ENCODE peak calls at places on chromosome 16, in four cellular contexts. One of them, this sample, is unnamed.

GRCh38 chr16:57577214-57577613 is 34.8 kb downstream of the ADGRG5 start:
- DNase-seq in SK-N-SH: no peak
- DNase-seq in IMR-90: no peak
- DNase-seq in A549: no peak
- DNase-seq in this sample: no peak

GRCh38 chr16:58885528-58886170 is 151.5 kb upstream of the GOT2 start:
- DNase-seq in A549: no peak
- DNase-seq in SK-N-SH: no peak
- DNase-seq in IMR-90: no peak
- DNase-seq in this sample: no peak

GRCh38 chr16:53090591-53091507 is 36.1 kb downstream of the CHD9 start:
- DNase-seq in A549: no peak
- DNase-seq in SK-N-SH: peak
- DNase-seq in IMR-90: peak
- DNase-seq in this sample: no peak

GRCh38 chr16:15690296-15690695 is 40.3 kb downstream of the NDE1 start:
- DNase-seq in SK-N-SH: no peak
- DNase-seq in IMR-90: peak
- DNase-seq in A549: no peak
- DNase-seq in this sample: no peak

GRCh38 chr16:58493756-58494431 is 6.0 kb upstream of the NDRG4 start:
- DNase-seq in A549: no peak
- DNase-seq in SK-N-SH: no peak
- DNase-seq in IMR-90: no peak
- DNase-seq in this sample: no peak

GRCh38 chr16:17275076-17275732 is 195.6 kb downstream of the XYLT1 start:
- DNase-seq in SK-N-SH: no peak
- DNase-seq in A549: peak
- DNase-seq in IMR-90: no peak
- DNase-seq in this sample: peak

GRCh38 chr16:12228607-12229499 is 252.3 kb downstream of the SNX29 start:
- DNase-seq in A549: peak
- DNase-seq in SK-N-SH: peak
- DNase-seq in IMR-90: peak
- DNase-seq in this sample: peak

GRCh38 chr16:89695086-89695874 is 6.2 kb downstream of the SPATA2L start:
- DNase-seq in A549: no peak
- DNase-seq in SK-N-SH: peak
- DNase-seq in IMR-90: no peak
- DNase-seq in this sample: no peak

GRCh38 chr16:10675221-10675620 is 19.5 kb downstream of the TEKT5 start:
- DNase-seq in IMR-90: no peak
- DNase-seq in SK-N-SH: no peak
- DNase-seq in A549: no peak
- DNase-seq in this sample: no peak

GRCh38 chr16:81293909-81294802 is 20.6 kb upstream of the GAN start:
- DNase-seq in IMR-90: peak
- DNase-seq in A549: no peak
- DNase-seq in SK-N-SH: no peak
- DNase-seq in this sample: no peak

GRCh38 chr16:50611995-50612848 is 64.0 kb downstream of the NKD1 start:
- DNase-seq in SK-N-SH: no peak
- DNase-seq in IMR-90: no peak
- DNase-seq in A549: no peak
- DNase-seq in this sample: no peak

GRCh38 chr16:31331141-31331764 is 23.7 kb upstream of the ITGAX start:
- DNase-seq in SK-N-SH: no peak
- DNase-seq in IMR-90: no peak
- DNase-seq in A549: no peak
- DNase-seq in this sample: no peak

GRCh38 chr16:58543685-58544084 is 28.4 kb downstream of the SETD6 start:
- DNase-seq in IMR-90: no peak
- DNase-seq in SK-N-SH: no peak
- DNase-seq in A549: no peak
- DNase-seq in this sample: no peak

GRCh38 chr16:50694206-50694605 is 800 bp downstream of the NOD2 start:
- DNase-seq in IMR-90: no peak
- DNase-seq in SK-N-SH: no peak
- DNase-seq in A549: no peak
- DNase-seq in this sample: no peak

GRCh38 chr16:88349903-88350900 is 32.6 kb upstream of the ZNF469 start:
- DNase-seq in A549: no peak
- DNase-seq in IMR-90: no peak
- DNase-seq in SK-N-SH: peak
- DNase-seq in this sample: no peak
- TF ChIP-seq RAD21 in A549: no peak
- TF ChIP-seq RAD21 in IMR-90: no peak
- TF ChIP-seq RAD21 in SK-N-SH: no peak
- TF ChIP-seq RAD21 in this sample: no peak

DNA sequence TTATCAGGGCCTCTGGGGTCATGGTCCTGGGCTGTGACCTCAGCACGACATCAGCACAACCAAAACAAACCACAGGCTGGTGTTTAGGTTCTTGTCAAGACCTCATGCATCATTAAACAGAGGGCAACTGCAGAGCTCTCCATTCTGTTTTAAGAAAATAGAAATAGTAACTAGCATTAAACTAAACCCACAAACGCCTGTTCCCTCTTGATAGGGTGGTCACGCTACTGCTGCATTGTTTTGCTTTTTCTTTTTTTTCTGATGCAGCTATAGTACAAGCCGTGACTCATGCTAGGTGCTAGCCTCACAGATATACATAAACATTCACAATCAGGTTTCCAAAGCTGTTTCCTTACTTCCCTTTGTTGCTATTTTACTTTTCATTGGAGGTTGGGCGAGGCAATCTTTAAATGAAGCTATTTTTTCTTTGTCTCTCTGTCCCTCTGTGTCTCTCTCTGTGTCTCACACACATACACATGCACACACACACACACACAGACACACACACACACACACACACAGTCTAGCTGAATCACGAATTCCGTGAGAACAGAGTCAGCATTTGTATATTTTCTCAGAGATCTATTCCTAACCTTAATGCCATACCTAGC is 310.3 kb downstream of the CDH13 start:
- DNase-seq in IMR-90: peak
- DNase-seq in SK-N-SH: no peak
- DNase-seq in A549: no peak
- DNase-seq in this sample: no peak
- TF ChIP-seq RAD21 in IMR-90: no peak
- TF ChIP-seq RAD21 in SK-N-SH: no peak
- TF ChIP-seq RAD21 in A549: no peak
- TF ChIP-seq RAD21 in this sample: no peak

DNA sequence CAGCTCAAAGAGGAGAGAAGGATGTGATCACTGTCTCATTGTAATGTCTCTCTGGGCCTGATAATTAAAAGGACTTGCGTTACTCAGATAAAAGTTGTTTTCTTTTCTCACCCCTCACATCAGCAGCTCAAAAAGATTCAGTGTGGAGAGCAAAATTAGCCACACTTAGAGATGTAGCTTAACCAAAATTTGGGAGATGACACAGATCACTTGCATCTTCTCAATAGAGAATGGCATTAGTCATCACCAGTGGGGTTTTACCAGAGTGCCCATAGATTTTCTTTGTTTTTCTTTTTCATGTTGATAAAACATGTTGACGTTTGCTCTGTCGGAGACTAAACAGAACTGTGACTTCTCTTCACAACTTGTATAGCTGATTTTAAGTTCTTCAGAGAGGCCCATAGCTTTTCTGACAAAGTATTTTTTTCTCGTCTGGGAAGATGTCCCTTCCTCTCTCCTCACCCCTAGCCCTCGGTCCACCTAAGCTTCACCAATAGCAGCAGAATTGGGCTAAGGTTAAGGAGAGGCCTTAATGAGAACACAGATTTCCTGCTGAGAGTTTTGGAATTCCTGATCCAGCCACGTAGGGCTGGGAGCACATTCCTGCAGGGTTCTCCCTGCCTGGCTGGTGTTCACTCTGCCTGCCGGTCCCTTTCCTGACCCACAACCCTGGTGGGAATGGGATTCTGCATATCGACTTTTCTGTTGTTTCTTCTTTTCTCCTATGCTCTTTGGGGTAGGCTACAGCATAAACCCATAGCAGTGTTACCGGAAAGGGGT is 92.6 kb downstream of the CACNG3 start:
- DNase-seq in A549: no peak
- DNase-seq in IMR-90: no peak
- DNase-seq in SK-N-SH: no peak
- DNase-seq in this sample: no peak
- TF ChIP-seq RAD21 in A549: no peak
- TF ChIP-seq RAD21 in IMR-90: no peak
- TF ChIP-seq RAD21 in SK-N-SH: no peak
- TF ChIP-seq RAD21 in this sample: no peak

GRCh38 chr16:84925773-84926372 is 85.5 kb downstream of the ZDHHC7 start:
- DNase-seq in SK-N-SH: no peak
- DNase-seq in A549: no peak
- DNase-seq in IMR-90: no peak
- DNase-seq in this sample: no peak

GRCh38 chr16:84928679-84929420 is 82.5 kb downstream of the ZDHHC7 start:
- DNase-seq in IMR-90: peak
- DNase-seq in A549: no peak
- DNase-seq in SK-N-SH: no peak
- DNase-seq in this sample: no peak

GRCh38 chr16:84926462-84926861 is 84.9 kb downstream of the ZDHHC7 start:
- DNase-seq in SK-N-SH: no peak
- DNase-seq in A549: no peak
- DNase-seq in IMR-90: no peak
- DNase-seq in this sample: no peak

GRCh38 chr16:84929421-84930297 is 81.7 kb downstream of the ZDHHC7 start:
- DNase-seq in SK-N-SH: no peak
- DNase-seq in IMR-90: no peak
- DNase-seq in A549: no peak
- DNase-seq in this sample: no peak

GRCh38 chr16:84927621-84928591 is 83.4 kb downstream of the ZDHHC7 start:
- DNase-seq in SK-N-SH: no peak
- DNase-seq in IMR-90: no peak
- DNase-seq in A549: no peak
- DNase-seq in this sample: no peak
- TF ChIP-seq RAD21 in SK-N-SH: no peak
- TF ChIP-seq RAD21 in IMR-90: no peak
- TF ChIP-seq RAD21 in A549: no peak
- TF ChIP-seq RAD21 in this sample: no peak